ENCODE peak calls at places on chromosomes 4 and X, in ten cellular contexts. G is activated CD4-positive, CD25-positive, alpha-beta regulatory T cell; M is stimulated activated CD4-positive, alpha-beta T cell treated with anti-CD3 and anti-CD28 coated beads, Interleukin-15, amount 100 ng/mL, for 1 hour; X is neural crest cell; U is tibial artery; Z is foreskin melanocyte; N is ecto neural progenitor cell; J is T-helper 2 cell; T is NCI-H1105 treated with DMSO at 0.1 percent for 48 hours; Q is MM.1S. L is an unnamed sample.

GRCh38 chr4:75545526-75545925 is 10.3 kb upstream of the ODAPH start:
- DNase-seq in Z (no peak), J (no peak), G (no peak), M (no peak), N (no peak), X (no peak), Q (no peak), U (no peak), T (no peak), L (no peak)

GRCh38 chr4:183499389-183499788 is 5.5 kb upstream of the ING2 start:
- DNase-seq in T (peak), J (no peak), G (no peak), X (no peak), M (no peak), U (no peak), N (no peak), Z (no peak), Q (no peak), L (no peak)

GRCh38 chrX:10296581-10296980 is 139.8 kb downstream of the CLCN4 start:
- DNase-seq in M (no peak), Z (no peak), J (no peak), T (no peak), G (no peak), Q (no peak), U (no peak), X (no peak), N (no peak), L (no peak)

GRCh38 chr4:38889143-38889542 is 21.5 kb downstream of the FAM114A1 start:
- DNase-seq in Q (peak), N (no peak), X (no peak), J (no peak), Z (peak), T (no peak), M (no peak), G (no peak), U (no peak), L (no peak)

GRCh38 chr4:155679343-155679742 is 12.7 kb downstream of the GUCY1A1 start:
- DNase-seq in G (no peak), J (no peak), N (no peak), M (no peak), U (peak), T (no peak), Z (no peak), X (no peak), Q (no peak), L (peak)

GRCh38 chr4:151359576-151359975 is 34.2 kb upstream of the SH3D19 start:
- DNase-seq in Z (peak), N (no peak), X (no peak), M (no peak), Q (no peak), G (no peak), J (no peak), U (no peak), T (peak), L (no peak)

GRCh38 chr4:10656988-10657387 is 27.6 kb downstream of the CLNK start:
- DNase-seq in Q (no peak), Z (no peak), J (no peak), N (no peak), M (no peak), X (no peak), G (no peak), U (no peak), T (no peak), L (no peak)

GRCh38 chr4:159159611-159160010 is 56.7 kb downstream of the RAPGEF2 start:
- DNase-seq in M (no peak), G (no peak), Q (no peak), X (no peak), J (no peak), T (peak), N (no peak), U (no peak), Z (no peak), L (no peak)

GRCh38 chrX:140503714-140504351 is 1.0 kb downstream of the SOX3 start:
- DNase-seq in Z (no peak), T (no peak), J (no peak), N (peak), X (peak), U (no peak), G (no peak), M (no peak), Q (no peak), L (peak)

GRCh38 chr4:120052840-120053239 is 13.8 kb downstream of the MAD2L1 start:
- DNase-seq in U (peak), T (no peak), X (no peak), M (no peak), Z (peak), N (no peak), G (no peak), J (no peak), Q (no peak), L (peak)

GRCh38 chr4:123444298-123444731 is 47.7 kb downstream of the SPRY1 start:
- DNase-seq in G (no peak), U (no peak), X (peak), J (peak), Q (no peak), M (no peak), N (peak), Z (peak), T (no peak), L (peak)

GRCh38 chr4:1981251-1982055 is 27.3 kb downstream of the NELFA start:
- DNase-seq in N (no peak), J (no peak), Z (peak), Q (no peak), T (no peak), M (no peak), X (no peak), U (no peak), G (no peak), L (peak)

GRCh38 chr4:113467581-113467980 is 294.0 kb downstream of the CAMK2D start:
- DNase-seq in J (no peak), U (peak), T (no peak), M (no peak), G (no peak), X (no peak), N (no peak), Q (no peak), Z (no peak), L (no peak)

GRCh38 chrX:7062276-7062675 is 85.2 kb upstream of the STS start:
- DNase-seq in G (no peak), U (no peak), T (no peak), N (no peak), Q (no peak), M (no peak), Z (no peak), J (no peak), X (no peak), L (no peak)

GRCh38 chr4:15162465-15163283 is 160.4 kb downstream of the CPEB2 start:
- DNase-seq in X (no peak), U (no peak), G (no peak), Z (no peak), T (peak), M (no peak), J (no peak), Q (peak), N (no peak), L (no peak)

GRCh38 chrX:69179380-69179911 is 14.2 kb upstream of the PJA1 start:
- DNase-seq in T (peak), J (no peak), Z (no peak), N (no peak), M (no peak), Q (no peak), X (no peak), G (no peak), U (no peak), L (peak)

GRCh38 chrX:120791013-120791643 is 84.5 kb downstream of the CT47B1 start:
- DNase-seq in M (no peak), T (no peak), N (no peak), Q (no peak), G (no peak), J (no peak), Z (peak), X (no peak), U (peak), L (peak)

GRCh38 chr4:7803992-7804758 is 135.5 kb downstream of the AFAP1 start:
- DNase-seq in T (peak), U (peak), Z (peak), J (peak), Q (peak), N (peak), G (peak), M (peak), X (peak), L (peak)

GRCh38 chr4:18197467-18197866 is 175.9 kb upstream of the LCORL start:
- DNase-seq in Z (no peak), X (no peak), N (no peak), Q (no peak), T (no peak), M (no peak), J (no peak), U (no peak), G (no peak), L (no peak)

GRCh38 chr4:118683513-118683912 is 1.7 kb upstream of the METTL14 start:
- DNase-seq in X (no peak), M (no peak), Q (no peak), N (no peak), U (no peak), J (no peak), T (no peak), G (no peak), Z (peak), L (no peak)

GRCh38 chr4:111334356-111334755 is 711.5 kb upstream of the PITX2 start:
- DNase-seq in U (no peak), Z (no peak), Q (no peak), T (no peak), J (no peak), N (no peak), G (no peak), M (no peak), X (no peak), L (no peak)

GRCh38 chr4:183532823-183533222 is 28.0 kb downstream of the ING2 start:
- DNase-seq in G (no peak), Z (no peak), J (no peak), M (no peak), Q (no peak), X (no peak), U (no peak), N (no peak), T (no peak), L (no peak)

GRCh38 chr4:140116442-140117104 is 37.4 kb downstream of the MAML3 start:
- DNase-seq in M (no peak), U (no peak), Z (no peak), J (no peak), X (no peak), Q (no peak), N (no peak), G (no peak), T (no peak), L (no peak)

GRCh38 chrX:45735571-45735970 is 534.9 kb upstream of the DIPK2B start:
- DNase-seq in G (no peak), X (no peak), M (no peak), U (no peak), Z (no peak), N (no peak), T (no peak), J (no peak), Q (no peak), L (no peak)

GRCh38 chrX:39152106-39152649 is 350.9 kb downstream of the MID1IP1 start:
- DNase-seq in M (peak), Z (no peak), N (peak), G (peak), Q (no peak), T (peak), U (no peak), X (peak), J (no peak), L (peak)

GRCh38 chrX:35890699-35891098 is 28.8 kb upstream of the CFAP47 start:
- DNase-seq in X (no peak), J (no peak), Z (peak), M (no peak), N (peak), U (peak), Q (peak), T (peak), G (no peak), L (peak)

GRCh38 chrX:108439961-108440696 is 491 bp downstream of the COL4A5 start:
- DNase-seq in X (peak), M (no peak), Z (no peak), U (no peak), J (no peak), T (no peak), N (peak), Q (no peak), G (no peak), L (no peak)

GRCh38 chr4:73311428-73311827 is 52.8 kb upstream of the ANKRD17 start:
- DNase-seq in N (no peak), T (peak), Q (peak), X (no peak), U (no peak), M (no peak), Z (peak), J (no peak), G (no peak), L (no peak)

GRCh38 chr4:172898715-172899114 is 269.9 kb upstream of the GALNT7 start:
- DNase-seq in M (no peak), N (no peak), J (no peak), U (no peak), Z (no peak), T (no peak), G (no peak), X (no peak), Q (no peak), L (no peak)

GRCh38 chr4:129378346-129378745 is 282.4 kb downstream of the C4orf33 start:
- DNase-seq in J (no peak), N (no peak), Q (no peak), U (no peak), G (no peak), Z (no peak), T (peak), X (no peak), M (no peak), L (no peak)